ENCODE peak calls at places on chromosome X, in ten cellular contexts. Z is fibroblast of mammary gland, K is HFF-Myc, V is sigmoid colon, S is fibroblast of villous mesenchyme, O is breast epithelium, D is suprapubic skin, W is transverse colon, R is fibroblast of the aortic adventitia, A is spleen. I is an unnamed sample.

GRCh38 chrX:37472836-37473235 is 98.6 kb upstream of the LANCL3 start:
- DNase-seq in Z (no peak), K (no peak), V (no peak), S (no peak), O (no peak), D (no peak), W (no peak), R (no peak), A (no peak), I (peak)

GRCh38 chrX:119067023-119067739 is 5.6 kb upstream of the CT47C1 start:
- DNase-seq in Z (peak), K (peak), V (peak), S (peak), O (peak), D (no peak), W (peak), R (peak), A (no peak), I (peak)

GRCh38 chrX:149652232-149652981 is 20.8 kb upstream of the TMEM185A start:
- DNase-seq in Z (no peak), K (no peak), V (no peak), S (no peak), O (no peak), D (no peak), W (no peak), R (no peak), A (no peak), I (no peak)

GRCh38 chrX:88991583-88992132 is 244.6 kb downstream of the CPXCR1 start:
- DNase-seq in Z (no peak), K (no peak), V (no peak), S (no peak), O (no peak), D (no peak), W (no peak), R (no peak), A (no peak), I (no peak)

GRCh38 chrX:15579778-15580747 is 20.7 kb downstream of the ACE2 start:
- DNase-seq in Z (no peak), K (no peak), V (no peak), S (no peak), O (no peak), D (no peak), W (no peak), R (peak), A (no peak), I (peak)

GRCh38 chrX:154508346-154508745 is 7.7 kb downstream of the FAM3A start:
- DNase-seq in Z (no peak), K (no peak), V (no peak), S (no peak), O (no peak), D (peak), W (no peak), R (no peak), A (no peak), I (no peak)

GRCh38 chrX:116384406-116384805 is 52.0 kb upstream of the SLC6A14 start:
- DNase-seq in Z (peak), K (no peak), V (no peak), S (peak), O (no peak), D (no peak), W (no peak), R (peak), A (no peak), I (peak)

GRCh38 chrX:110055616-110056015 is 52.7 kb downstream of the TMEM164 start:
- DNase-seq in Z (peak), K (no peak), V (no peak), S (no peak), O (no peak), D (no peak), W (no peak), R (no peak), A (no peak), I (no peak)

GRCh38 chrX:129706395-129707072 is 32.2 kb upstream of the XPNPEP2 start:
- DNase-seq in Z (no peak), K (no peak), V (no peak), S (no peak), O (peak), D (no peak), W (no peak), R (no peak), A (no peak), I (no peak)

GRCh38 chrX:20968996-20969395 is 405.2 kb upstream of the CNKSR2 start:
- DNase-seq in Z (peak), K (no peak), V (no peak), S (peak), O (no peak), D (no peak), W (no peak), R (no peak), A (no peak), I (peak)

GRCh38 chrX:5458300-5458699 is 770.4 kb downstream of the NLGN4X start:
- DNase-seq in Z (no peak), K (no peak), V (no peak), S (no peak), O (no peak), D (no peak), W (no peak), R (no peak), A (no peak), I (no peak)

DNA sequence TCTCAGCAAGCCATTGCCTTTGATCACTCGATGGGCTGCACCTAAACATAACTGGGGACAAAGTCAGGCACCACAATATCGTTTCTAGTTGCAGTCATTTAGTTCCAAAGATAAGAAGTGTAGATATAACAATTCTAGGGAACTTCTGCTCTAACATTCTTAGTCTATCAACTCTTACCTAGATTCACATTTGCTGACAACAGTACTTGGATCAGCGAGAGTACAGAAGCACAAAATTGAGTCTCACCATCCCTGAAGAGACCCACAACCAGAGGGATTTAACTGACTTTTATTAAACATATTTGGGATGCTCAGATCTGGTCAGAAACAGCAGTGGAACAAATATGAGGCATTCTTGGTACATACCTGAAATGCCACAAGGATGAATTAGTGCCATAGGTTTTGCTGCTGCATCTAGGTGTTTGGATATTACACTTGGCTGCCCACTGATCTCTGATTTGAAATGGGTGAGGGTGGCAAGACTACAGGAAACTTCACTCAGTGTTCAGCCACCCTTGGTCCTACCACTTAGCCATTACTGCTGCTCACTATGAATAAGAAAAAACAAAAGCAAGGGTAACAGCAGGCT is 28.9 kb upstream of the HUWE1 start:
- DNase-seq in Z (no peak), K (no peak), V (no peak), S (no peak), O (no peak), D (no peak), W (no peak), R (no peak), A (no peak), I (no peak)
- H3K4me3 ChIP-seq in Z (no peak), K (no peak), V (no peak), S (no peak), O (no peak), D (no peak), W (no peak), R (no peak), A (no peak), I (no peak)

DNA sequence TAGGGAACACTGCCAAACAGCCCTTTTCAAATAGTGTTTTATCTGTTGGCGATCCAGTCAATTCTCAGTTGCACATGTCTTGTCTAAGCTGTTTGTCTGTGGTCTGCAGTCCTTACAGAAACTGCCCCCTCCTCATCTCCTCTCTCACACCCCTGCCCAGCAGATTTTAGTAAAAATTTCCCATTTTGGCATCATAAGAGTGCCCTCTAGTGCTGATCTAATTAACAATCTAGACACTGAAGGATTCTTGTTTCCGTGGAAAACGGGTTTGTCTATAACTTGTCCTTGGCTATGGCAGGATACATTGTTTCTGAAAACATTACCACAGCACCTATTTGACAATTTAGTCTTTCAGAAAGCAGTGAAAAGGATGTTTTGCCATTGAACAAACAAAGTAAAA is 227.2 kb upstream of the MBNL3 start:
- DNase-seq in Z (no peak), K (no peak), V (no peak), S (peak), O (no peak), D (no peak), W (no peak), R (no peak), A (no peak), I (no peak)
- TF ChIP-seq CTCF in Z (peak), K (no peak), V (no peak), S (peak), O (no peak), D (no peak), W (no peak), R (no peak), A (no peak), I (peak)

DNA sequence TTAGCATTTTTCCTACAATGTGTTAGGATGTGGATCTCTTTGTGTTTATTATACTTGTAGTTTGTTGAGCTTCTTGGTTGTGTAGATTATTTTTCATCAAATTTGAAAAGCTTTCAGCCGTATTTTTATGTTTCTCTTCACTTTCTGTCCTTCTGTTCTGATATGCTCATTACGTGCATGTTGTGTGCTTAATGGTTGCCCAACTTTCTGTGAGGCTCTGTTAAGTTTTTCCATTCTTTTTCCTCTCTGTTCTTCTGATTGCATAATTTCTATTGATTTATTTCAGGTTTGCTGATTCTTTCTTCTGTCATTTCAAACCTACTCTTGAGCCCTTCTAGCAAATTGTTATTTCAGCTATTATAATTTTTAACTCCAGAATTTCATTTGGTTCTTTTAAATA is 478.2 kb downstream of the IL1RAPL1 start:
- DNase-seq in Z (no peak), K (no peak), V (no peak), S (no peak), O (no peak), D (no peak), W (no peak), R (no peak), A (no peak), I (no peak)
- H3K4me3 ChIP-seq in Z (no peak), K (no peak), V (no peak), S (no peak), O (no peak), D (no peak), W (no peak), R (no peak), A (no peak), I (no peak)

DNA sequence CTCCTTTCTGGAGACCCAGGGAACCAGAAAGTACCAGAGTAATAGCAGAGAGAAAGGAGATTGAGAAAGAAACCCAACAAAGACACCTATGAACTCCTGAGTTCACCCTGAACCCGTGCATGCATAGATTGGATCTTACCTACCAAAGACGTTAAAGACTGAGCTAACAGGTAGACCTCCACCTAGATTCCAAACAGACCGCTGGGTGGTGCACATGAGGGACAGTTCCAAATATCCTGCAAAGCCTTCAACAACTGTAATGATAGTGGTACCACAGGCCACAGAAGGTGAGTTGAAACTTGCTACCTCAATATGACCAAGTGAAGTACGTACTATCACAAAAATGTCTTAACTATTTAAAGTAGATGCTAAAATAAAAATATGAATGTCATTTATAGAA is 34.0 kb upstream of the NR0B1 start:
- DNase-seq in Z (no peak), K (no peak), V (no peak), S (no peak), O (no peak), D (no peak), W (no peak), R (no peak), A (no peak), I (no peak)
- TF ChIP-seq CTCF in Z (no peak), K (no peak), V (no peak), S (no peak), O (no peak), D (no peak), W (no peak), R (no peak), A (no peak), I (no peak)

DNA sequence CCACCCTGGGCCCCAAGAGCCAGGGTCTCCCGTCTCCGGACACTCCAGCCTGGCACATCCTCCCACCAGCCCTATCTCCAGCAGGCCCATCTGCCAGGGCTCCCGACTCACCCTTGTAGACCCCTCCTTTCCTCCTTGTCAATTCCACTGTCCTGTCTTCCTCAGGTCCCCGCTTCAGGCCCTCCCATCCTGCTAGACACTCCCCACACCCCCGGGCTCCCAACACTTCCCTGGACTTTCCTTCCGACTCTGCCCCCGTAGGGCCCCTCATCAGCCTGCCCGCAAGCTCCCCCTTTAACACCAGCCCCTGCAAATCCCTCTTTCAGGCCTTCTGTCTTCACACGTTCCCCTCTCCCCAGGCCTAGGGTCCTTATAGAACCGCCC is 1.1 kb downstream of the PRAF2 start:
- DNase-seq in Z (no peak), K (no peak), V (no peak), S (peak), O (no peak), D (no peak), W (no peak), R (no peak), A (no peak), I (no peak)
- H3K4me3 ChIP-seq in Z (peak), K (peak), V (peak), S (peak), O (peak), D (peak), W (peak), R (peak), A (no peak), I (peak)

DNA sequence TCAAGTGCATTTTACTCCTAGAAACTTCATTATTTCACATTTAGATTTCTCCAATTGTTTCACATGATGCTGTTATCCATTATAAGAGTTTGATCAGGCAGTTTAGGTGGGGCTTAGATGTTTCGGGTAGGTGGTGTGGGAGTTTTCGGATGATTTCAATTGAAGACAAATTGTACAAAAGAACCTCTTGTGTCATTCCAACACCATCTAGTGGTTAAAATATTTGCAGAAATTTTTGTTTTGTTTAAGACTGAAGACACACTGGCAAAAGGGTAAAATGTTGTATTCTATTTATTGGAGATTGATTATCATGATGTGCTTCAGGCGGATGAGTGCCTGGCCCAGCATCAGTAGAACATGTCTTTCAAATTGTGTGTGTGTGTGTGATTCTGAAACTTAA is 212.7 kb downstream of the SH3BGRL start:
- DNase-seq in Z (peak), K (no peak), V (no peak), S (peak), O (no peak), D (no peak), W (no peak), R (peak), A (no peak), I (peak)
- TF ChIP-seq CTCF in Z (no peak), K (no peak), V (no peak), S (peak), O (no peak), D (no peak), W (no peak), R (no peak), A (no peak), I (no peak)

GRCh38 chrX:141176586-141177451 is at the start of gene LDOC1:
- DNase-seq in Z (peak), K (peak), V (peak), S (peak), O (peak), D (peak), W (peak), R (peak), A (peak), I (peak)
- H3K4me3 ChIP-seq in Z (peak), K (peak), V (peak), S (peak), O (peak), D (peak), W (peak), R (peak), A (peak), I (peak)

I was measured in fibroblast of pulmonary artery.